ENCODE peak calls at places on chromosome 17, in nine cellular contexts. One of them, this sample, is unnamed. For H4K20me1, the result is how much of the 10 kb centered on the place peaks cover.

GRCh38 chr17:41907633-41908539 is 10.9 kb downstream of the ACLY start:
- DNase-seq in GM23338: no peak
- DNase-seq in HCT116: no peak
- DNase-seq in hepatocyte: peak
- DNase-seq in fibroblast of lung: peak
- DNase-seq in OCI-LY7: no peak
- DNase-seq in GM12878: no peak
- DNase-seq in endothelial cell of umbilical vein: no peak
- DNase-seq in K562: no peak
- DNase-seq in this sample: no peak

GRCh38 chr17:55601874-55602364 is 90.7 kb upstream of the SMIM36 start:
- DNase-seq in GM23338: peak
- DNase-seq in HCT116: peak
- DNase-seq in hepatocyte: peak
- DNase-seq in fibroblast of lung: peak
- DNase-seq in OCI-LY7: peak
- DNase-seq in GM12878: no peak
- DNase-seq in endothelial cell of umbilical vein: peak
- DNase-seq in K562: peak
- DNase-seq in this sample: peak

GRCh38 chr17:81805707-81806460 is 1.9 kb downstream of the GCGR start:
- DNase-seq in GM23338: no peak
- DNase-seq in HCT116: no peak
- DNase-seq in hepatocyte: no peak
- DNase-seq in fibroblast of lung: no peak
- DNase-seq in OCI-LY7: no peak
- DNase-seq in GM12878: no peak
- DNase-seq in endothelial cell of umbilical vein: no peak
- DNase-seq in K562: no peak
- DNase-seq in this sample: no peak

GRCh38 chr17:74419862-74420492 is 11.9 kb upstream of the GPRC5C start:
- DNase-seq in GM23338: no peak
- DNase-seq in HCT116: no peak
- DNase-seq in hepatocyte: no peak
- DNase-seq in fibroblast of lung: no peak
- DNase-seq in OCI-LY7: no peak
- DNase-seq in GM12878: no peak
- DNase-seq in endothelial cell of umbilical vein: no peak
- DNase-seq in K562: no peak
- DNase-seq in this sample: no peak

GRCh38 chr17:33039874-33040273 is 48.2 kb downstream of the SPACA3 start:
- DNase-seq in GM23338: no peak
- DNase-seq in HCT116: no peak
- DNase-seq in hepatocyte: no peak
- DNase-seq in fibroblast of lung: peak
- DNase-seq in OCI-LY7: no peak
- DNase-seq in GM12878: no peak
- DNase-seq in endothelial cell of umbilical vein: peak
- DNase-seq in K562: no peak
- DNase-seq in this sample: no peak

GRCh38 chr17:74728702-74729075 is 8.4 kb upstream of the RAB37 start:
- DNase-seq in GM23338: no peak
- DNase-seq in HCT116: no peak
- DNase-seq in hepatocyte: no peak
- DNase-seq in fibroblast of lung: no peak
- DNase-seq in OCI-LY7: no peak
- DNase-seq in GM12878: no peak
- DNase-seq in endothelial cell of umbilical vein: no peak
- DNase-seq in K562: no peak
- DNase-seq in this sample: no peak

GRCh38 chr17:34756670-34757021 is 177.3 kb downstream of the TMEM132E start:
- DNase-seq in GM23338: no peak
- DNase-seq in HCT116: no peak
- DNase-seq in hepatocyte: peak
- DNase-seq in fibroblast of lung: no peak
- DNase-seq in OCI-LY7: no peak
- DNase-seq in GM12878: no peak
- DNase-seq in endothelial cell of umbilical vein: no peak
- DNase-seq in K562: no peak
- DNase-seq in this sample: no peak

GRCh38 chr17:6195123-6195522 is 124.9 kb downstream of the WSCD1 start:
- DNase-seq in GM23338: no peak
- DNase-seq in HCT116: no peak
- DNase-seq in hepatocyte: no peak
- DNase-seq in fibroblast of lung: no peak
- DNase-seq in OCI-LY7: no peak
- DNase-seq in GM12878: no peak
- DNase-seq in endothelial cell of umbilical vein: peak
- DNase-seq in K562: no peak
- DNase-seq in this sample: no peak

GRCh38 chr17:28507567-28508195 is 1.5 kb downstream of the FOXN1 start:
- DNase-seq in GM23338: peak
- DNase-seq in HCT116: no peak
- DNase-seq in hepatocyte: no peak
- DNase-seq in fibroblast of lung: no peak
- DNase-seq in OCI-LY7: no peak
- DNase-seq in GM12878: no peak
- DNase-seq in endothelial cell of umbilical vein: no peak
- DNase-seq in K562: no peak
- DNase-seq in this sample: no peak

GRCh38 chr17:30218689-30219266 is 16.7 kb downstream of the SLC6A4 start:
- DNase-seq in GM23338: no peak
- DNase-seq in HCT116: no peak
- DNase-seq in hepatocyte: no peak
- DNase-seq in fibroblast of lung: no peak
- DNase-seq in OCI-LY7: no peak
- DNase-seq in GM12878: no peak
- DNase-seq in endothelial cell of umbilical vein: no peak
- DNase-seq in K562: no peak
- DNase-seq in this sample: no peak

GRCh38 chr17:81135503-81136283 is 29.6 kb upstream of the PVALEF start:
- DNase-seq in GM23338: no peak
- DNase-seq in HCT116: no peak
- DNase-seq in hepatocyte: no peak
- DNase-seq in fibroblast of lung: no peak
- DNase-seq in OCI-LY7: no peak
- DNase-seq in GM12878: no peak
- DNase-seq in endothelial cell of umbilical vein: no peak
- DNase-seq in K562: no peak
- DNase-seq in this sample: no peak

GRCh38 chr17:45861185-45861584 is 16.5 kb downstream of the SPPL2C start:
- DNase-seq in GM23338: no peak
- DNase-seq in HCT116: no peak
- DNase-seq in hepatocyte: no peak
- DNase-seq in fibroblast of lung: no peak
- DNase-seq in OCI-LY7: no peak
- DNase-seq in GM12878: no peak
- DNase-seq in endothelial cell of umbilical vein: no peak
- DNase-seq in K562: no peak
- DNase-seq in this sample: no peak

GRCh38 chr17:58156839-58157803 is 8.9 kb downstream of the OR4D1 start:
- DNase-seq in GM23338: peak
- DNase-seq in HCT116: no peak
- DNase-seq in hepatocyte: peak
- DNase-seq in fibroblast of lung: no peak
- DNase-seq in OCI-LY7: no peak
- DNase-seq in GM12878: no peak
- DNase-seq in endothelial cell of umbilical vein: no peak
- DNase-seq in K562: peak
- DNase-seq in this sample: no peak

GRCh38 chr17:77312786-77313599 is 172.2 kb downstream of the SEC14L1 start:
- DNase-seq in GM23338: no peak
- DNase-seq in HCT116: no peak
- DNase-seq in hepatocyte: peak
- DNase-seq in fibroblast of lung: peak
- DNase-seq in OCI-LY7: no peak
- DNase-seq in GM12878: no peak
- DNase-seq in endothelial cell of umbilical vein: no peak
- DNase-seq in K562: no peak
- DNase-seq in this sample: no peak

GRCh38 chr17:71995570-71995969 is 125.2 kb upstream of the SOX9 start:
- DNase-seq in GM23338: no peak
- DNase-seq in HCT116: no peak
- DNase-seq in hepatocyte: no peak
- DNase-seq in fibroblast of lung: no peak
- DNase-seq in OCI-LY7: no peak
- DNase-seq in GM12878: no peak
- DNase-seq in endothelial cell of umbilical vein: no peak
- DNase-seq in K562: no peak
- DNase-seq in this sample: no peak

GRCh38 chr17:78258323-78259229 is 27.1 kb downstream of the TMEM235 start:
- DNase-seq in GM23338: peak
- DNase-seq in HCT116: no peak
- DNase-seq in hepatocyte: peak
- DNase-seq in fibroblast of lung: peak
- DNase-seq in OCI-LY7: peak
- DNase-seq in GM12878: no peak
- DNase-seq in endothelial cell of umbilical vein: peak
- DNase-seq in K562: peak
- DNase-seq in this sample: no peak

GRCh38 chr17:47205419-47205963 is 3.7 kb upstream of the MYL4 start:
- DNase-seq in GM23338: peak
- DNase-seq in HCT116: no peak
- DNase-seq in hepatocyte: peak
- DNase-seq in fibroblast of lung: peak
- DNase-seq in OCI-LY7: peak
- DNase-seq in GM12878: peak
- DNase-seq in endothelial cell of umbilical vein: no peak
- DNase-seq in K562: no peak
- DNase-seq in this sample: peak

GRCh38 chr17:47810901-47811635 is 10.5 kb downstream of the OSBPL7 start:
- DNase-seq in GM23338: no peak
- DNase-seq in HCT116: no peak
- DNase-seq in hepatocyte: no peak
- DNase-seq in fibroblast of lung: no peak
- DNase-seq in OCI-LY7: no peak
- DNase-seq in GM12878: no peak
- DNase-seq in endothelial cell of umbilical vein: no peak
- DNase-seq in K562: no peak
- DNase-seq in this sample: no peak

GRCh38 chr17:50588391-50589111 is 28.0 kb downstream of the CACNA1G start:
- DNase-seq in GM23338: no peak
- DNase-seq in HCT116: no peak
- DNase-seq in hepatocyte: no peak
- DNase-seq in fibroblast of lung: no peak
- DNase-seq in OCI-LY7: no peak
- DNase-seq in GM12878: no peak
- DNase-seq in endothelial cell of umbilical vein: peak
- DNase-seq in K562: no peak
- DNase-seq in this sample: no peak

GRCh38 chr17:71530227-71530626 is 590.6 kb upstream of the SOX9 start:
- DNase-seq in GM23338: no peak
- DNase-seq in HCT116: no peak
- DNase-seq in hepatocyte: no peak
- DNase-seq in fibroblast of lung: no peak
- DNase-seq in OCI-LY7: no peak
- DNase-seq in GM12878: no peak
- DNase-seq in endothelial cell of umbilical vein: no peak
- DNase-seq in K562: no peak
- DNase-seq in this sample: no peak

DNA sequence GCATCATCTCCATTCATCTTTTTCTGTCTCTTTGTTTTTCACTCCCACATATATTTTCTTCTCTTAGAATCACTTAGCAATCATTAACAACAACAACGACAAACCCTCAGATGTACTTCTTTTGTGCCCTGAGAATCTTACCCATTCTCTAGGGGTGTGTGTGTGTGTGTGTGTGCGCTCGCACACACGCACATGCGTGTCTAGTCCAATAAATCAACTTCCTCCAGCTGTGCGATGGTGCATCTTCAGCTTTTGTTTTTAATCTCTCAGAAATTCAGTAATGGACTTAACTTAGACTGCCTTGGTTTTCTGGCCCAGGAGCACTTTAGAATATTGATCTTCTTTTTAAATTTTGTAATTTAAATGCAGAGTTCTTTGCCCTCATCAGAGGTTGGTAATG is 194.0 kb downstream of the ZNF18 start:
- DNase-seq in GM23338: no peak
- DNase-seq in HCT116: no peak
- DNase-seq in hepatocyte: no peak
- DNase-seq in fibroblast of lung: no peak
- DNase-seq in OCI-LY7: no peak
- DNase-seq in GM12878: no peak
- DNase-seq in endothelial cell of umbilical vein: no peak
- DNase-seq in K562: no peak
- DNase-seq in this sample: no peak
- H2AFZ ChIP-seq in GM23338: no peak
- H2AFZ ChIP-seq in HCT116: no peak
- H2AFZ ChIP-seq in hepatocyte: no peak
- H2AFZ ChIP-seq in fibroblast of lung: no peak
- H2AFZ ChIP-seq in OCI-LY7: no peak
- H2AFZ ChIP-seq in GM12878: no peak
- H2AFZ ChIP-seq in endothelial cell of umbilical vein: no peak
- H2AFZ ChIP-seq in K562: no peak
- H2AFZ ChIP-seq in this sample: no peak

DNA sequence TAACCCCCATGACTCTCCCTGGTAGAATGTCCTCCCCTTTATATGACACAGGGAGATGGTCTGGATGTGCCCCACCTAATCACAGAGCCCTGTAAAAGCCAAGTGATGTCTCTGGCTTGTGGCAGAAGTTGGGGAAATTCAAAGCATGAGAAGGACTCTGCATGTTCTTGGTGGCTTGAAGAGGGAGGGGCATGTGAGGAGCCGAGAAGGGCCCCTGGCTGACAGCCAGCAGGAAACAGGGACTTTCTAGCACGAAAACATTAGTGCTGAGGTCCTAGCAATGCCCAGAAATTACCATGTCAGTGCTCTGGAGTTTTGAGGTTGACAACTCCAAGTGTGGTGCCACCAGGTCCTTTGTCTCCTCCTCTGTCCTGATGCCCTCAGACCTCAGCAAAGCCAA is 75.9 kb downstream of the USP22 start:
- DNase-seq in GM23338: no peak
- DNase-seq in HCT116: no peak
- DNase-seq in hepatocyte: no peak
- DNase-seq in fibroblast of lung: no peak
- DNase-seq in OCI-LY7: no peak
- DNase-seq in GM12878: no peak
- DNase-seq in endothelial cell of umbilical vein: no peak
- DNase-seq in K562: no peak
- DNase-seq in this sample: no peak
- H3K4me2 ChIP-seq in GM23338: no peak
- H3K4me2 ChIP-seq in HCT116: no peak
- H3K4me2 ChIP-seq in hepatocyte: no peak
- H3K4me2 ChIP-seq in fibroblast of lung: no peak
- H3K4me2 ChIP-seq in OCI-LY7: no peak
- H3K4me2 ChIP-seq in GM12878: no peak
- H3K4me2 ChIP-seq in endothelial cell of umbilical vein: no peak
- H3K4me2 ChIP-seq in K562: no peak
- H3K4me2 ChIP-seq in this sample: no peak

GRCh38 chr17:10421946-10422542 is at the start of gene MYH8:
- DNase-seq in GM23338: no peak
- DNase-seq in HCT116: no peak
- DNase-seq in hepatocyte: no peak
- DNase-seq in fibroblast of lung: no peak
- DNase-seq in OCI-LY7: no peak
- DNase-seq in GM12878: no peak
- DNase-seq in endothelial cell of umbilical vein: no peak
- DNase-seq in K562: no peak
- DNase-seq in this sample: peak
- H4K20me1 ChIP-seq in GM23338: under half
- H4K20me1 ChIP-seq in HCT116: under half
- H4K20me1 ChIP-seq in hepatocyte: under half
- H4K20me1 ChIP-seq in fibroblast of lung: under half
- H4K20me1 ChIP-seq in OCI-LY7: under half
- H4K20me1 ChIP-seq in GM12878: under half
- H4K20me1 ChIP-seq in endothelial cell of umbilical vein: under half
- H4K20me1 ChIP-seq in K562: under half
- H4K20me1 ChIP-seq in this sample: under half

GRCh38 chr17:16972346-16972745 is 428 bp upstream of the TNFRSF13B start:
- DNase-seq in GM23338: no peak
- DNase-seq in HCT116: no peak
- DNase-seq in hepatocyte: no peak
- DNase-seq in fibroblast of lung: no peak
- DNase-seq in OCI-LY7: no peak
- DNase-seq in GM12878: no peak
- DNase-seq in endothelial cell of umbilical vein: no peak
- DNase-seq in K562: no peak
- DNase-seq in this sample: no peak
- H2AFZ ChIP-seq in GM23338: no peak
- H2AFZ ChIP-seq in HCT116: no peak
- H2AFZ ChIP-seq in hepatocyte: no peak
- H2AFZ ChIP-seq in fibroblast of lung: no peak
- H2AFZ ChIP-seq in OCI-LY7: no peak
- H2AFZ ChIP-seq in GM12878: no peak
- H2AFZ ChIP-seq in endothelial cell of umbilical vein: no peak
- H2AFZ ChIP-seq in K562: no peak
- H2AFZ ChIP-seq in this sample: no peak